ENCODE peak calls at places on chromosome 12, in five cellular contexts. J, T, G, B and E are unnamed samples.
A peak's percentile ranks its signal among the peaks of the same experiment; 100 is the strongest.

GRCh38 chr12:1593232-1594044 is 943 bp downstream of the FBXL14 start:
- DNase-seq in T (peak; percentile 58), J (no peak), B (peak; percentile 83), G (no peak), E (no peak)

GRCh38 chr12:22658214-22658613 is 33.2 kb downstream of the ETNK1 start:
- DNase-seq in T (no peak), J (no peak), B (no peak), G (no peak), E (no peak)

GRCh38 chr12:130838284-130838950 is 633 bp downstream of the STX2 start:
- DNase-seq in B (peak; percentile 29), T (peak; percentile 54), G (peak; percentile 4), J (peak; percentile 25), E (no peak)

GRCh38 chr12:31224768-31225448 is 101.0 kb downstream of the SINHCAF start:
- DNase-seq in G (no peak), J (no peak), B (no peak), T (no peak), E (no peak)

GRCh38 chr12:30905483-30906009 is 21.0 kb upstream of the TSPAN11 start:
- DNase-seq in B (no peak), G (no peak), J (no peak), T (no peak), E (no peak)

GRCh38 chr12:68189766-68190700 is 30.5 kb upstream of the IFNG start:
- DNase-seq in J (no peak), G (no peak), B (no peak), T (no peak), E (peak; percentile 4)

GRCh38 chr12:52202361-52203078 is 10.7 kb upstream of the KRT80 start:
- DNase-seq in T (peak; percentile 35), B (no peak), G (no peak), J (no peak), E (no peak)

GRCh38 chr12:69054343-69055056 is 121.5 kb upstream of the CPM start:
- DNase-seq in G (no peak), J (no peak), T (no peak), B (no peak), E (no peak)

GRCh38 chr12:25249951-25250738 is 584 bp downstream of the KRAS start:
- DNase-seq in J (peak; percentile 16), B (peak; percentile 67), G (peak; percentile 11), T (peak; percentile 80), E (peak; percentile 14)

GRCh38 chr12:51056242-51056641 is 8.1 kb downstream of the LETMD1 start:
- DNase-seq in G (no peak), J (no peak), T (no peak), B (no peak), E (no peak)

GRCh38 chr12:25082628-25083027 is 112.3 kb downstream of the DNAI7 start:
- DNase-seq in B (no peak), J (no peak), G (no peak), T (no peak), E (no peak)

GRCh38 chr12:55771736-55772135 is 28.8 kb downstream of the GDF11 start:
- DNase-seq in J (no peak), G (no peak), T (no peak), B (no peak), E (no peak)

GRCh38 chr12:21891763-21892217 is 49.4 kb downstream of the ABCC9 start:
- DNase-seq in B (no peak), T (peak; percentile 65), G (no peak), J (no peak), E (no peak)

GRCh38 chr12:22409071-22409951 is 74.8 kb upstream of the ST8SIA1 start:
- DNase-seq in J (no peak), G (no peak), B (no peak), T (no peak), E (no peak)

GRCh38 chr12:115273446-115273845 is 589.5 kb upstream of the TBX3 start:
- DNase-seq in G (no peak), J (no peak), T (no peak), B (no peak), E (no peak)

GRCh38 chr12:76020281-76020680 is 11.3 kb downstream of the PHLDA1 start:
- DNase-seq in B (no peak), G (no peak), J (no peak), T (no peak), E (peak; percentile 38)

GRCh38 chr12:52063986-52064649 is 5.7 kb upstream of the ATG101 start:
- DNase-seq in J (no peak), G (no peak), B (no peak), T (peak; percentile 88), E (no peak)

GRCh38 chr12:51351913-51352532 is 5.5 kb upstream of the CELA1 start:
- DNase-seq in T (no peak), G (no peak), B (peak; percentile 48), J (no peak), E (no peak)

GRCh38 chr12:132133952-132134652 is 10.0 kb downstream of the DDX51 start:
- DNase-seq in G (no peak), B (no peak), J (no peak), T (no peak), E (no peak)

GRCh38 chr12:103493199-103493598 is 2.6 kb downstream of the C12orf42 start:
- DNase-seq in B (no peak), J (no peak), G (no peak), T (no peak), E (no peak)

GRCh38 chr12:43789941-43790340 is 16.2 kb downstream of the TWF1 start:
- DNase-seq in J (no peak), T (no peak), G (no peak), B (no peak), E (no peak)

GRCh38 chr12:3078086-3078820 is 1.1 kb downstream of the TSPAN9 start:
- DNase-seq in B (no peak), G (no peak), J (no peak), T (no peak), E (no peak)